ENCODE peak calls at places on chromosome 9, in four cellular contexts. E is pancreas, O is bronchial epithelial cell, J is body of pancreas. X is an unnamed sample. For H3K27me3, the result is how much of the 10 kb centered on the place peaks cover.

GRCh38 chr9:71768388-71769174 is at the start of gene CEMIP2:
- DNase-seq in J (peak), E (peak), O (peak), X (peak)

GRCh38 chr9:93022721-93023520 is 35.6 kb upstream of the SUSD3 start:
- DNase-seq in J (no peak), E (no peak), O (no peak), X (no peak)

GRCh38 chr9:70954126-70954525 is 167.3 kb downstream of the TRPM3 start:
- DNase-seq in O (peak), J (no peak), E (no peak), X (no peak)

GRCh38 chr9:96256800-96257199 is 45.2 kb downstream of the HSD17B3 start:
- DNase-seq in E (no peak), J (no peak), O (peak), X (no peak)

GRCh38 chr9:3045153-3045552 is 201.3 kb upstream of the PUM3 start:
- DNase-seq in O (no peak), J (no peak), E (no peak), X (no peak)

GRCh38 chr9:93318441-93318840 is 133.0 kb upstream of the FAM120A start:
- DNase-seq in J (no peak), O (no peak), E (no peak), X (no peak)

GRCh38 chr9:112049834-112050516 is 125.1 kb downstream of the SUSD1 start:
- DNase-seq in O (no peak), J (no peak), E (no peak), X (no peak)

GRCh38 chr9:34127035-34127948 is 794 bp upstream of the DCAF12 start:
- DNase-seq in O (no peak), E (no peak), J (no peak), X (no peak)

GRCh38 chr9:18824095-18824666 is 208.8 kb downstream of the SAXO1 start:
- DNase-seq in O (peak), J (peak), E (no peak), X (no peak)

GRCh38 chr9:97938081-97938644 is at the start of gene HEMGN:
- DNase-seq in J (no peak), O (no peak), E (no peak), X (no peak)

GRCh38 chr9:33453286-33453882 is 6.0 kb upstream of the AQP3 start:
- DNase-seq in E (no peak), O (no peak), J (no peak), X (no peak)

GRCh38 chr9:73565833-73566465 is 414.3 kb downstream of the ANXA1 start:
- DNase-seq in E (no peak), O (peak), J (peak), X (peak)

GRCh38 chr9:92360083-92360482 is 34.3 kb downstream of the CENPP start:
- DNase-seq in E (no peak), J (no peak), O (no peak), X (no peak)

GRCh38 chr9:97046228-97046627 is 7.3 kb upstream of the CTSV start:
- DNase-seq in O (peak), E (peak), J (peak), X (no peak)

GRCh38 chr9:111795557-111795839 is 761 bp upstream of the SHOC1 start:
- DNase-seq in J (no peak), O (peak), E (no peak), X (no peak)

GRCh38 chr9:129166962-129167557 is 11.0 kb downstream of the IER5L start:
- DNase-seq in J (peak), E (peak), O (peak), X (peak)

GRCh38 chr9:131641618-131642495 is 96.5 kb downstream of the PRRT1B start:
- DNase-seq in E (no peak), J (no peak), O (no peak), X (no peak)

GRCh38 chr9:31135567-31135966 is 1248.9 kb upstream of the ACO1 start:
- DNase-seq in J (no peak), O (peak), E (no peak), X (no peak)

GRCh38 chr9:27749838-27750237 is 176.6 kb upstream of the C9orf72 start:
- DNase-seq in O (peak), J (no peak), E (no peak), X (no peak)

GRCh38 chr9:29332789-29333188 is 1759.5 kb upstream of the C9orf72 start:
- DNase-seq in J (no peak), E (no peak), O (peak), X (no peak)

DNA sequence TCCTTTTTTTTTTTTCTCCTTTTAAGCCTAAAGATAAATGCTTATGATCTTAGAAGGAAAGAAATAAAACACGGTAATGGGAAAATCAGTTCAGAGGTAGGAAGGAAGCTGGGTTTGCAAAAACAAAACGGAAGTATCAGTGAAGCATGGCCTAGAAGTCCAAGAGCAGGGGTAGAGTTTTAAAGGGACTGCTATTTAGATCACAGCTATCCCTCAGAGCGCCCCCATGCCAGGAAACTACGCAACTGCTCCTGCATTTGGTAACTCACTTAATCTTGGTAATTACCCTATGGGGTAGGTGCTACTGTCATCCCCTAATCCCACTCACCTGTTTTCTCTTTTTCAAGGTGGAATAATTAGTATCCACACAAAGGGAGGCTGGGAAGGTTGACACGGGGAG is 16.0 kb downstream of the TLE1 start:
- DNase-seq in O (no peak), E (no peak), J (no peak), X (no peak)
- H3K27me3 ChIP-seq in O (under half), E (under half), J (under half), X (under half)

DNA sequence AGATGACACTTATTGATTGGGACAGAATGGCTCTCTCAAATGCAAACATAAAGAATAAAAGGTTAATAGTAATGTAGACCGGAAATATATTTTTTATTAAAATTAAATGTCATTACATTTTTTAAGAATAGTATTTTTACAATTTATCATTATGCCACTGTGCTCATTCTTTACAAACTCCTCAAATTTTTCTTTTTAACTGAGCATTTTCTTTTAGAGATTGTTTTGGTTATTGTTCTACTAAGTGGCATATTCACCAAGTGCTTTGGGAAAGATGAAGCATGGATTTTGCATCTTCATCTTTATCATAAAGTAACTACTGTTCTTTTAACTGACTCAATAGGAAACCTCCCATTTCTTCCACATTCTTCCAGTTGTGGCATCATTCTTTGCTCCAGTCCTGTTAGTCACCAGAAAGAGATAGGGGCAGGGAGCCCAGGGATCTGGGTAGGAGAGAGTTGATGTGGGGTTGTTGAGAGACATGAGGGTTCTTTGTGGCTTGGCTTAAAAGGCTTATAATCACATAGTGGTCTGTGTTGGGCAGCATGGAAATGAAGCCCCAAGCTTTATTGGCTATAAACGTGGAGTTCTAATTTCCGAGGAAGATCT is 69.8 kb downstream of the SYK start:
- DNase-seq in O (no peak), E (no peak), J (no peak), X (no peak)
- TF ChIP-seq CTCF in O (no peak), E (peak), J (no peak), X (no peak)

DNA sequence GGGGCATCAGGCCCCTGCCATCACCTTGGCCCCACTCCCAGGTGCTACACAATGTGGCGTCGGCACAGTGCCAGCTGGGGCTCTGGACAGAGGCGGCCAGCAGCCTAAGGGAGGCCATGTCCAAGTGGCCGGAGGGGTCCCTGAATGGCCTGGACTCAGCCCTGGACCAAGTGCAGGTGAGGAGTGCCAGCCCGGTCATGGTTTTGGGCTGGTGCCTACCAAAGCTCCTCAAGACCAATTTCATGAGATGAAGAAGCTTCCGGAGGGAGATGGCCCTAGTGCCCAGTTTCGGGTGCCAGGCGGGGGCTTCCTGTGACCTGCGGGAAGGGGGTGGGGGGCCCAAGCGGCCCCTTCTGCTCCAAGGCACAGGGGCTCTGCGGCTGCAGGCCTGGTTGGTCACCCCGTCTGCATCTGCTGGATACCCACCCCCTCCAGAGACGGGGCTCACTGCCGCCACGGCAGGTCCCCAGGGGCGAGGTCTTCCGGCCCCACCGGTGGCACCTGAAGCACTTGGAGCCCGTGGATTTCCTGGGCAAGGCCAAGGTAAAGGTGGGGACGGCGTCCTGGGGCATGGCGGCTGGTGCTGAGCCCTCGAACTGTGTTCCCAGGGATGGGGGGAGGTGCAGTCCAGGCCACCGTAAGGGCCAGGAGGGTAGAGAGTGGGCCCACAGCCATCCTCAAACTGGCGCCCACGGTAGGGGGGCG is 5.8 kb downstream of the NOXA1 start:
- DNase-seq in E (peak), O (no peak), J (no peak), X (no peak)
- H3K27me3 ChIP-seq in E (under half), O (under half), J (under half), X (under half)

GRCh38 chr9:137778336-137778735 is 99.2 kb upstream of the CACNA1B start:
- DNase-seq in J (no peak), O (no peak), E (no peak), X (no peak)
- TF ChIP-seq CTCF in J (no peak), O (no peak), E (no peak), X (no peak)

GRCh38 chr9:90795879-90796317 is 5.7 kb upstream of the SYK start:
- DNase-seq in J (no peak), E (no peak), O (no peak), X (no peak)
- H3K27me3 ChIP-seq in J (under half), E (under half), O (under half), X (under half)